ENCODE peak calls at places on chromosomes 5 and 9, in six cellular contexts. W is KBM-7; D is activated CD8-positive, alpha-beta memory T cell treated with anti-CD3 and anti-CD28 coated beads for 24 hours; C is substantia nigra; M is ovary; N is DMS79 treated with DMSO at 0.1 percent for 48 hours. A is an unnamed sample.

GRCh38 chr5:108636135-108636888 is 111.4 kb upstream of the FER start:
- DNase-seq in D (no peak), W (no peak), M (no peak), N (no peak), C (no peak), A (no peak)

GRCh38 chr5:139642891-139643871 is 5.0 kb upstream of the CXXC5 start:
- DNase-seq in M (no peak), D (no peak), C (no peak), W (no peak), N (no peak), A (no peak)

GRCh38 chr5:142743677-142744441 is 26.3 kb upstream of the ARHGAP26 start:
- DNase-seq in W (no peak), D (peak; percentile 3), C (no peak), M (no peak), N (no peak), A (no peak)

GRCh38 chr5:133709074-133709676 is 96.8 kb upstream of the FSTL4 start:
- DNase-seq in N (no peak), D (no peak), C (no peak), W (no peak), M (no peak), A (no peak)

GRCh38 chr9:696332-697090 is 145.0 kb upstream of the DMRT1 start:
- DNase-seq in M (no peak), W (no peak), D (no peak), C (no peak), N (no peak), A (peak; percentile 45)

GRCh38 chr5:79834420-79835219 is 145.0 kb downstream of the CMYA5 start:
- DNase-seq in C (no peak), W (no peak), M (peak; percentile 49), D (peak; percentile 21), N (no peak), A (no peak)

GRCh38 chr5:180069589-180070247 is 1.8 kb downstream of the RNF130 start:
- DNase-seq in N (peak; percentile 8), W (peak; percentile 95), C (peak; percentile 44), M (no peak), D (peak; percentile 55), A (no peak)

GRCh38 chr5:54658014-54658413 is 140.5 kb downstream of the SNX18 start:
- DNase-seq in C (no peak), M (no peak), N (no peak), W (no peak), D (no peak), A (no peak)

GRCh38 chr5:120457839-120458507 is 6.1 kb upstream of the PRR16 start:
- DNase-seq in M (peak; percentile 70), W (peak; percentile 68), C (no peak), N (no peak), D (peak; percentile 72), A (peak; percentile 84)

A was measured in left ventricle myocardium inferior.